ENCODE peak calls at places on chromosomes 12 and 14, in nine cellular contexts. B is naive thymus-derived CD4-positive, alpha-beta T cell; Q is prostate gland; E is small intestine; T is right cardiac atrium; S is CD8-positive, alpha-beta T cell; N is heart right ventricle; W is endodermal cell; H is CD8-positive, alpha-beta memory T cell. P is an unnamed sample. For H3K4me1, the result is how much of the 10 kb centered on the place peaks cover.

GRCh38 chr14:76186318-76187027 is 34.8 kb downstream of the GPATCH2L start:
- DNase-seq in B (no peak), Q (no peak), E (peak), T (no peak), S (no peak), N (no peak), W (no peak), H (no peak), P (no peak)

GRCh38 chr14:76782885-76783566 is 21.8 kb downstream of the VASH1 start:
- DNase-seq in B (no peak), Q (no peak), E (peak), T (no peak), S (no peak), N (no peak), W (peak), H (no peak), P (no peak)

GRCh38 chr14:50085570-50086315 is 30.6 kb downstream of the VCPKMT start:
- DNase-seq in B (no peak), Q (no peak), E (no peak), T (no peak), S (no peak), N (no peak), W (no peak), H (peak), P (no peak)

GRCh38 chr12:109716512-109717389 is 3.1 kb downstream of the FAM222A start:
- DNase-seq in B (no peak), Q (peak), E (no peak), T (peak), S (no peak), N (peak), W (no peak), H (no peak), P (no peak)

GRCh38 chr14:59215353-59215752 is 26.9 kb downstream of the DAAM1 start:
- DNase-seq in B (no peak), Q (peak), E (no peak), T (peak), S (no peak), N (peak), W (no peak), H (no peak), P (no peak)

GRCh38 chr12:123389560-123390351 is 5.8 kb downstream of the KMT5A start:
- DNase-seq in B (no peak), Q (peak), E (peak), T (peak), S (no peak), N (peak), W (peak), H (peak), P (no peak)

GRCh38 chr12:104138747-104139186 is 757 bp upstream of the NFYB start:
- DNase-seq in B (no peak), Q (no peak), E (no peak), T (peak), S (no peak), N (no peak), W (peak), H (no peak), P (peak)

GRCh38 chr12:110600254-110600653 is 13.7 kb upstream of the TCTN1 start:
- DNase-seq in B (peak), Q (no peak), E (peak), T (no peak), S (no peak), N (no peak), W (no peak), H (no peak), P (peak)

GRCh38 chr12:119594772-119595445 is 1.3 kb downstream of the TMEM233 start:
- DNase-seq in B (no peak), Q (no peak), E (no peak), T (peak), S (no peak), N (peak), W (peak), H (no peak), P (peak)

GRCh38 chr12:110050927-110051326 is 2.6 kb upstream of the C12orf76 start:
- DNase-seq in B (no peak), Q (no peak), E (no peak), T (no peak), S (no peak), N (no peak), W (no peak), H (no peak), P (no peak)

GRCh38 chr14:70697681-70698080 is 56.0 kb downstream of the TTC9 start:
- DNase-seq in B (no peak), Q (no peak), E (peak), T (no peak), S (no peak), N (no peak), W (no peak), H (no peak), P (no peak)

GRCh38 chr14:20630340-20631022 is 11.0 kb downstream of the OR6S1 start:
- DNase-seq in B (no peak), Q (peak), E (peak), T (no peak), S (no peak), N (no peak), W (peak), H (no peak), P (no peak)

GRCh38 chr12:57243521-57244305 is 7.3 kb downstream of the STAC3 start:
- DNase-seq in B (peak), Q (peak), E (peak), T (peak), S (peak), N (peak), W (peak), H (peak), P (no peak)

GRCh38 chr14:62251237-62251636 is 489.0 kb downstream of the SNAPC1 start:
- DNase-seq in B (no peak), Q (no peak), E (no peak), T (no peak), S (no peak), N (no peak), W (no peak), H (no peak), P (peak)

GRCh38 chr12:103766028-103766427 is 75.0 kb downstream of the NT5DC3 start:
- DNase-seq in B (no peak), Q (no peak), E (no peak), T (no peak), S (no peak), N (no peak), W (no peak), H (no peak), P (no peak)

GRCh38 chr12:6451348-6452244 is at the start of gene TAPBPL:
- DNase-seq in B (peak), Q (peak), E (peak), T (peak), S (peak), N (peak), W (peak), H (peak), P (peak)

GRCh38 chr14:80426686-80427085 is 215.4 kb upstream of the DIO2 start:
- DNase-seq in B (no peak), Q (no peak), E (no peak), T (no peak), S (no peak), N (no peak), W (no peak), H (no peak), P (no peak)

GRCh38 chr14:73724696-73725095 is 10.5 kb upstream of the PNMA1 start:
- DNase-seq in B (no peak), Q (no peak), E (no peak), T (peak), S (no peak), N (no peak), W (no peak), H (no peak), P (no peak)
- H3K4me1 ChIP-seq in B (under half), Q (under half), E (under half), T (under half), S (under half), N (half or more), W (under half), H (under half), P (under half)

DNA sequence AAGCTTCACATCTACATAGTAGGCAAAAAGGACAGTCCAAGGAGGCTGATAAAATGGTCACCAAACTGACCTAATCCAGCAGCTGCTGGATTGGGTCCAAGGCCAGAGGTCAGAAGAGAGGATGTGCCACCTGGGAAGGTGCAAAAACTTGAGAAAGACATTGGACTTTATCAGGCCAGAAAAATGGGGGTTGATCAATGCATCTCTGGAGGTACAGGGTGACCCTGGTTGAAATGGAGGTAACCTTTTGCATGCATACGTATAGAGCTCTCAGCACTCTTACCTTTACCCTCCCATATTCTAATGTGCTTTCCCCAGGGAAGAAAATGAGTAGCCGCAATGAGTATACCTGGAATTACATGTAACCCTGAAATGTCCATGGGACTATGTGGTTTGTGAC is 16.0 kb downstream of the BTG1 start:
- DNase-seq in B (no peak), Q (no peak), E (no peak), T (no peak), S (no peak), N (no peak), W (no peak), H (no peak), P (no peak)
- H3K4me1 ChIP-seq in B (under half), Q (under half), E (under half), T (under half), S (half or more), N (under half), W (under half), H (half or more), P (under half)

DNA sequence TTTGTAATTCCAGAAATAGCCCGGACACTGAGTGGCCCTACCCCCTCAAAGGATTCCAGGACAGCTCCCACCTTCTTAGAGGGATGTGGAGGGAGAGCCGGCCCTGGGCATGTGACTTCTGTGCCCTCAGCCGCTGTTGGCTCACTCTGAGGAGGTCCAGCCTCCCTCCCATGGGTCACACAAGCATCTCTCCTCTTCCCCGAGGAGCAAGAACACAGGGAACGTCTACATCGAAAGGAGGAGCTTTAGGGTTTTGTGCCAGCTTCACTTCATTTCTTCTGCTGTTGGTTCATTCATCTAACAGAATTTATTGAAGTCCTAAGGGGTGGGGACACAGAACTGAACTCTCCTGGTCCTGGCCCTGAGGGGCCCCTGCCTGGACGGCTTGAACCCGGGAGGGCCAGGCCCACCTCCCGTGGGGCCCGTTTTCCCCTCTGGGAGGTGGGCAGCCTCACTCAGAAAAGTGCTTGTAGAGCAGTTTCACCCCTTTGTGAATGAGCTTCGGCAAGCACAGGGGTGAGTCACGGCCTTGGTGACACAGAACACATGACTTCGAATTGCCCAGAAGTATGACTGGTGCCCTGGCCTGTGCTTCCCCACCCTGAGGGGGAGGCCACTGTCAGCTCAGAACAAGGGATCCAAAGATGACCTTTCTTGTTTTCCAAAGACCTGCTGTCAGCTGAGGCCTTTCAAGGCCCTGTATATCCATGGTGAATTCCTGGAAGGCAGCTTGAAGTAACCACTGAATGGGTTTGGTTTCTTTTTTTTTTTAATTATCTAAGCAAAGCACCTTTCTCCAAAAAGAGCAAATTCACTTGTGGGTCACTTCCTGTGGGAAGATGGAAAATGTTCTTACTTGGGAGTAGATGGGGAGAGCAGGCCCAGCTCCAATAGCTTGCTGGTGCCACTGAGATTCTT is 39.2 kb downstream of the NFKBIA start:
- DNase-seq in B (no peak), Q (no peak), E (peak), T (peak), S (no peak), N (no peak), W (no peak), H (peak), P (no peak)
- H3K4me1 ChIP-seq in B (under half), Q (under half), E (under half), T (under half), S (half or more), N (under half), W (under half), H (under half), P (under half)

DNA sequence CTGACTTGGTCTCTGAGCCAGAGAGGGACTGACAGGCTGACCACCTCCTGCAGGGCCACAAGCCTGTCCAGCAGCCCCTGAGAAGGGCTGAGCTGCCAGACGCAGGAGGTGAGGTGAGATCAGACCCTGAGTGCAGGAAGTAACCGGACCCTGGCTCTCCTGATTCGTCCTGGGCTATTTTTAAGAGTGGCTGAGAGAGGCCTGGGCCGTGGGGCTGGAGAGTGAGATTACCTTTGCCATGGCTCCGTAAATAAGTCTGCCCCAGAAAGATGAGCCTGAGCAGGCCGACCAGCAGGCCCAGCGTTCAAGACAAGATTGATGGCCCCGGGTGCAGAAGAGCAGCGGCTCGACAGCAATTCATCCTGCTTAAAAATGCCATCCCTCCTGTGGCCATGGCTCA is 54.2 kb downstream of the SPTB start:
- DNase-seq in B (no peak), Q (no peak), E (no peak), T (no peak), S (no peak), N (no peak), W (peak), H (no peak), P (no peak)
- H3K4me1 ChIP-seq in B (under half), Q (under half), E (under half), T (under half), S (under half), N (under half), W (under half), H (under half), P (under half)

GRCh38 chr12:49665384-49665783 is 41.8 kb downstream of the FMNL3 start:
- DNase-seq in B (no peak), Q (no peak), E (no peak), T (no peak), S (no peak), N (no peak), W (no peak), H (no peak), P (no peak)
- H3K4me1 ChIP-seq in B (under half), Q (under half), E (under half), T (under half), S (half or more), N (half or more), W (under half), H (half or more), P (under half)